ENCODE peak calls at places on chromosomes 3 and 15, in four cellular contexts. Q, T, M and D are unnamed samples.
A peak's percentile ranks its signal among the peaks of the same experiment; 100 is the strongest.

GRCh38 chr3:86954751-86955150 is 36.2 kb downstream of the VGLL3 start:
- DNase-seq in M (no peak), T (no peak), Q (no peak), D (no peak)

GRCh38 chr3:169980055-169980454 is 13.4 kb downstream of the SEC62 start:
- DNase-seq in Q (peak; percentile 61), T (no peak), M (no peak), D (no peak)

GRCh38 chr3:15405448-15406050 is 21.8 kb downstream of the METTL6 start:
- DNase-seq in T (peak; percentile 62), M (no peak), Q (no peak), D (no peak)

GRCh38 chr3:179513867-179514266 is 48.9 kb upstream of the ACTL6A start:
- DNase-seq in Q (no peak), M (no peak), T (no peak), D (no peak)

GRCh38 chr3:48431224-48432029 is 1.5 kb upstream of the PLXNB1 start:
- DNase-seq in T (no peak), Q (no peak), M (no peak), D (no peak)

GRCh38 chr3:9930804-9931418 is 2.7 kb upstream of the CRELD1 start:
- DNase-seq in Q (no peak), M (no peak), T (no peak), D (no peak)

GRCh38 chr3:112007641-112008040 is 8.9 kb downstream of the TAGLN3 start:
- DNase-seq in T (no peak), M (no peak), Q (no peak), D (no peak)

GRCh38 chr15:60408438-60409105 is 10.8 kb upstream of the ANXA2 start:
- DNase-seq in M (no peak), Q (peak; percentile 88), T (no peak), D (peak; percentile 86)

GRCh38 chr15:70264738-70265465 is 167.2 kb upstream of the TLE3 start:
- DNase-seq in T (no peak), Q (no peak), M (peak; percentile 48), D (no peak)

GRCh38 chr3:172958565-172958964 is 182.5 kb downstream of the SPATA16 start:
- DNase-seq in M (no peak), Q (no peak), T (no peak), D (no peak)

GRCh38 chr3:143421556-143421955 is 302.0 kb downstream of the CHST2 start:
- DNase-seq in Q (no peak), M (no peak), T (no peak), D (no peak)

GRCh38 chr3:11282250-11283125 is 10.3 kb downstream of the ATG7 start:
- DNase-seq in Q (no peak), M (peak; percentile 75), T (no peak), D (no peak)

GRCh38 chr15:70810916-70811578 is 42.9 kb downstream of the LARP6 start:
- DNase-seq in Q (no peak), T (peak; percentile 23), M (no peak), D (no peak)

GRCh38 chr3:71195492-71195891 is 388.0 kb downstream of the FOXP1 start:
- DNase-seq in M (no peak), Q (no peak), T (no peak), D (no peak)

GRCh38 chr3:16849795-16850194 is 35.0 kb upstream of the PLCL2 start:
- DNase-seq in T (no peak), Q (peak; percentile 38), M (no peak), D (no peak)

GRCh38 chr3:97952280-97952679 is 20.0 kb downstream of the RIOX2 start:
- DNase-seq in T (no peak), Q (peak; percentile 48), M (peak; percentile 85), D (no peak)

GRCh38 chr3:186255703-186256331 is 106.2 kb downstream of the DGKG start:
- DNase-seq in Q (no peak), M (no peak), T (peak; percentile 49), D (no peak)

GRCh38 chr15:70799667-70800450 is 36.5 kb upstream of the UACA start:
- DNase-seq in M (no peak), Q (peak; percentile 80), T (no peak), D (no peak)

GRCh38 chr15:75720787-75721461 is 8.3 kb upstream of the CSPG4 start:
- DNase-seq in M (peak; percentile 86), T (peak; percentile 82), Q (no peak), D (peak; percentile 84)

GRCh38 chr3:102089904-102090492 is 240.7 kb downstream of the NFKBIZ start:
- DNase-seq in Q (no peak), M (no peak), T (no peak), D (no peak)

GRCh38 chr15:95693917-95694316 is 636.6 kb upstream of the NR2F2 start:
- DNase-seq in Q (no peak), T (no peak), M (no peak), D (no peak)

GRCh38 chr3:96776818-96777217 is 37.6 kb upstream of the EPHA6 start:
- DNase-seq in T (no peak), Q (no peak), M (no peak), D (no peak)

GRCh38 chr15:98853593-98854420 is 153.8 kb downstream of the PGPEP1L start:
- DNase-seq in M (peak; percentile 52), T (peak; percentile 33), Q (no peak), D (no peak)

GRCh38 chr3:179100652-179101051 is 29.0 kb upstream of the ZMAT3 start:
- DNase-seq in T (no peak), M (no peak), Q (no peak), D (no peak)

GRCh38 chr3:194390835-194391234 is 8.2 kb downstream of the GP5 start:
- DNase-seq in Q (no peak), M (no peak), T (no peak), D (no peak)

GRCh38 chr3:28286595-28286994 is 45.2 kb downstream of the CMC1 start:
- DNase-seq in Q (no peak), M (no peak), T (peak; percentile 10), D (no peak)

GRCh38 chr3:197093871-197094270 is 64.3 kb upstream of the MELTF start:
- DNase-seq in M (no peak), T (no peak), Q (no peak), D (no peak)

GRCh38 chr15:91193059-91193715 is 93.1 kb downstream of the SV2B start:
- DNase-seq in Q (no peak), T (no peak), M (no peak), D (no peak)

GRCh38 chr3:169232863-169233262 is 430.6 kb downstream of the MECOM start:
- DNase-seq in M (no peak), T (no peak), Q (no peak), D (no peak)

GRCh38 chr3:155112661-155113389 is 32.7 kb downstream of the MME start:
- DNase-seq in M (no peak), Q (no peak), T (no peak), D (no peak)

GRCh38 chr3:186990282-186990681 is 60.0 kb downstream of the ST6GAL1 start:
- DNase-seq in T (no peak), Q (no peak), M (no peak), D (no peak)

GRCh38 chr3:185325946-185326791 is 36.8 kb upstream of the MAP3K13 start:
- DNase-seq in M (no peak), T (no peak), Q (no peak), D (no peak)

GRCh38 chr3:107845355-107846281 is 245.2 kb downstream of the CD47 start:
- DNase-seq in M (no peak), Q (no peak), T (no peak), D (no peak)

GRCh38 chr3:74267583-74268184 is 346.8 kb downstream of the CNTN3 start:
- DNase-seq in M (no peak), Q (no peak), T (peak; percentile 42), D (peak; percentile 1)

GRCh38 chr15:66706225-66706732 is 4.2 kb downstream of the SMAD6 start:
- DNase-seq in M (no peak), T (no peak), Q (no peak), D (no peak)

GRCh38 chr3:171347017-171347979 is 112.9 kb downstream of the TNIK start:
- DNase-seq in M (no peak), T (no peak), Q (no peak), D (no peak)

GRCh38 chr15:99084965-99085364 is 19.9 kb upstream of the SYNM start:
- DNase-seq in T (no peak), Q (no peak), M (no peak), D (no peak)

GRCh38 chr3:81311321-81311720 is 450.1 kb downstream of the GBE1 start:
- DNase-seq in Q (no peak), T (no peak), M (no peak), D (no peak)